ENCODE peak calls at places on chromosomes 1 and 21, in nine cellular contexts. O is body of pancreas, G is heart left ventricle, Z is left lung, S is adrenal gland, B is GM12878, K is left ventricle myocardium inferior, A is tibial nerve, H is pancreas. L is an unnamed sample. For H3K4me1, the result is how much of the 10 kb centered on the place peaks cover.

GRCh38 chr21:39373634-39374033 is 24.7 kb upstream of the HMGN1 start:
- DNase-seq in O (no peak), A (no peak), K (no peak), Z (no peak), H (no peak), B (no peak), G (no peak), S (peak), L (no peak)

GRCh38 chr1:74463301-74463988 is 49.0 kb downstream of the LRRC53 start:
- DNase-seq in H (no peak), O (no peak), K (no peak), A (no peak), G (no peak), S (no peak), B (peak), Z (no peak), L (no peak)

GRCh38 chr1:10793129-10793651 is 3.3 kb downstream of the CASZ1 start:
- DNase-seq in A (no peak), G (no peak), B (no peak), H (no peak), S (no peak), Z (no peak), O (no peak), K (no peak), L (no peak)

GRCh38 chr1:232123775-232124659 is 497.4 kb downstream of the DISC1 start:
- DNase-seq in S (no peak), G (no peak), A (no peak), K (no peak), O (no peak), B (no peak), H (no peak), Z (no peak), L (no peak)

GRCh38 chr1:212640223-212640885 is 31.8 kb downstream of the ATF3 start:
- DNase-seq in A (no peak), O (no peak), K (no peak), Z (no peak), B (no peak), G (no peak), S (no peak), H (no peak), L (no peak)

GRCh38 chr1:29120955-29121485 is 2.7 kb downstream of the TMEM200B start:
- DNase-seq in H (peak), B (no peak), K (peak), G (no peak), Z (peak), O (no peak), S (no peak), A (no peak), L (peak)

GRCh38 chr1:89809556-89809955 is 11.3 kb upstream of the LRRC8D start:
- DNase-seq in B (no peak), G (no peak), H (no peak), O (no peak), Z (no peak), S (no peak), A (no peak), K (no peak), L (peak)

GRCh38 chr1:10564063-10564462 is 89.3 kb downstream of the PEX14 start:
- DNase-seq in K (no peak), G (no peak), Z (no peak), A (no peak), O (no peak), H (no peak), S (no peak), B (no peak), L (no peak)

GRCh38 chr1:25065246-25066238 is 135.5 kb upstream of the RUNX3 start:
- DNase-seq in B (no peak), A (no peak), O (no peak), Z (no peak), S (no peak), K (no peak), G (no peak), H (peak), L (no peak)

GRCh38 chr1:90810006-90810405 is 92.9 kb upstream of the BARHL2 start:
- DNase-seq in B (no peak), S (no peak), G (no peak), O (no peak), K (no peak), Z (no peak), H (no peak), A (no peak), L (no peak)

GRCh38 chr1:39576016-39576657 is 453 bp downstream of the PABPC4 start:
- DNase-seq in H (peak), S (peak), Z (peak), K (peak), B (no peak), O (peak), A (no peak), G (no peak), L (no peak)

GRCh38 chr1:6658359-6658758 is 33.7 kb downstream of the THAP3 start:
- DNase-seq in A (no peak), G (no peak), K (no peak), H (no peak), Z (no peak), O (no peak), S (no peak), B (no peak), L (no peak)

GRCh38 chr1:169193191-169193850 is 86.8 kb downstream of the ATP1B1 start:
- DNase-seq in O (peak), G (peak), A (no peak), Z (no peak), S (peak), B (no peak), H (no peak), K (peak), L (peak)

GRCh38 chr21:37792046-37792445 is 124.2 kb downstream of the KCNJ6 start:
- DNase-seq in A (no peak), K (no peak), Z (no peak), H (no peak), B (no peak), G (no peak), O (no peak), S (no peak), L (no peak)

GRCh38 chr1:1291611-1292441 is 11.6 kb downstream of the SCNN1D start:
- DNase-seq in G (no peak), Z (no peak), S (peak), O (peak), A (peak), B (no peak), K (peak), H (peak), L (peak)

GRCh38 chr1:69639159-69639558 is 71.4 kb downstream of the LRRC7 start:
- DNase-seq in G (no peak), K (no peak), S (no peak), B (no peak), A (no peak), Z (no peak), O (no peak), H (no peak), L (no peak)

GRCh38 chr1:154442006-154442740 is 37.0 kb downstream of the IL6R start:
- DNase-seq in O (no peak), Z (no peak), B (no peak), K (no peak), G (peak), H (no peak), A (no peak), S (no peak), L (no peak)

GRCh38 chr1:27862671-27863551 is 9.4 kb upstream of the THEMIS2 start:
- DNase-seq in A (peak), H (peak), G (peak), Z (no peak), B (peak), S (peak), K (peak), O (peak), L (no peak)

GRCh38 chr1:69967245-69967766 is 238.1 kb downstream of the LRRC40 start:
- DNase-seq in H (no peak), O (no peak), A (no peak), S (no peak), G (no peak), K (no peak), Z (peak), B (no peak), L (no peak)

GRCh38 chr1:47918257-47918867 is 78.8 kb downstream of the TRABD2B start:
- DNase-seq in A (no peak), S (peak), H (no peak), G (no peak), O (peak), Z (no peak), B (no peak), K (no peak), L (no peak)

GRCh38 chr1:56074357-56074717 is 505.0 kb downstream of the PLPP3 start:
- DNase-seq in S (no peak), B (no peak), O (peak), A (no peak), Z (no peak), G (no peak), H (no peak), K (no peak), L (no peak)

GRCh38 chr1:232793944-232794343 is 11.3 kb upstream of the MAP10 start:
- DNase-seq in A (no peak), B (no peak), Z (no peak), K (no peak), S (no peak), O (peak), G (no peak), H (no peak), L (no peak)

GRCh38 chr1:201500670-201501120 is 6.2 kb downstream of the CSRP1 start:
- DNase-seq in B (no peak), H (no peak), S (no peak), O (no peak), Z (no peak), A (peak), G (no peak), K (no peak), L (peak)

GRCh38 chr1:51264470-51264869 is 28.4 kb downstream of the RNF11 start:
- DNase-seq in Z (no peak), S (no peak), B (no peak), H (no peak), A (no peak), G (no peak), O (no peak), K (no peak), L (no peak)

GRCh38 chr21:42337276-42337675 is 13.5 kb downstream of the TFF2 start:
- DNase-seq in H (no peak), S (no peak), K (no peak), Z (no peak), O (no peak), A (no peak), B (no peak), G (no peak), L (no peak)

GRCh38 chr1:245837741-245838140 is 669.3 kb downstream of the SMYD3 start:
- DNase-seq in G (no peak), A (no peak), H (no peak), S (no peak), K (no peak), B (no peak), O (no peak), Z (no peak), L (no peak)

GRCh38 chr1:36752891-36753361 is 270.2 kb upstream of the CSF3R start:
- DNase-seq in Z (no peak), G (no peak), A (no peak), B (no peak), O (no peak), H (no peak), K (no peak), S (no peak), L (no peak)

GRCh38 chr1:21935891-21936365 is 1.2 kb downstream of the HSPG2 start:
- DNase-seq in B (no peak), O (peak), H (no peak), G (no peak), A (no peak), K (no peak), S (no peak), Z (no peak), L (no peak)

GRCh38 chr1:150842964-150843363 is 33.4 kb downstream of the ARNT start:
- DNase-seq in Z (no peak), B (no peak), S (no peak), K (no peak), O (no peak), A (no peak), H (no peak), G (no peak), L (no peak)

GRCh38 chr1:150847499-150848060 is 28.8 kb downstream of the ARNT start:
- DNase-seq in G (no peak), B (no peak), K (no peak), O (no peak), H (no peak), A (no peak), Z (no peak), S (no peak), L (no peak)

GRCh38 chr1:150843489-150843888 is 32.9 kb downstream of the ARNT start:
- DNase-seq in B (no peak), K (no peak), G (no peak), Z (no peak), A (no peak), H (no peak), O (no peak), S (no peak), L (no peak)

GRCh38 chr1:150841626-150842025 is 33.6 kb upstream of the CTSK start:
- DNase-seq in A (no peak), H (no peak), O (no peak), Z (no peak), K (no peak), G (no peak), S (no peak), B (no peak), L (no peak)

DNA sequence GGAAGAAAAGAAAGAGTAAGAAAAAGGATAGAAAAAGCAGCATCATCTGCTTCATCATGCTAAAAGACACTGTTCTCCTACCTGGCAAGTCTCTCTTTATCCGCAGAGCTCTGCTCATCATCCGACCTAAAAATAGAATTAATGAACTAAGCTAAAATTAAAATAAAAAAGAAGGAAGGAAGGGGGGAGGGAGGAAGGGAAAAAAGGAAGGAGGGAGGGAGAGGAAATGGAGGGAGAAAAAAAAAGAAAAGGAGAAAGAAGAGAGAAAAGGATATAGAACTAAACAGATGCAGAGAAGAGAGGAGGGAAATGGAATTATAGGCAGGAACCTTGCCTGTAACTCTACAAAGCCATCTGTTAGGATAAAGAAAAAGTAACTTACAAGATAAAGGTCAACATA is 34.1 kb downstream of the ARNT start:
- DNase-seq in O (no peak), G (no peak), K (no peak), Z (no peak), A (no peak), H (no peak), S (no peak), B (no peak), L (no peak)
- H3K27ac ChIP-seq in O (no peak), G (no peak), K (peak), Z (peak), A (no peak), H (no peak), S (no peak), B (no peak), L (no peak)

GRCh38 chr1:155526356-155526755 is 36.2 kb downstream of the ASH1L start:
- DNase-seq in A (no peak), H (no peak), Z (no peak), O (no peak), B (no peak), K (no peak), S (no peak), G (no peak), L (no peak)
- H3K4me1 ChIP-seq in A (under half), H (under half), Z (under half), O (under half), B (under half), K (half or more), S (under half), G (under half), L (under half)

GRCh38 chr1:107048255-107048654 is 8.2 kb upstream of the PRMT6 start:
- DNase-seq in G (no peak), A (no peak), B (no peak), S (no peak), H (no peak), O (no peak), Z (no peak), K (no peak), L (no peak)

GRCh38 chr1:107051266-107051665 is 5.2 kb upstream of the PRMT6 start:
- DNase-seq in Z (no peak), A (no peak), K (no peak), B (no peak), H (no peak), G (no peak), S (no peak), O (no peak), L (no peak)

GRCh38 chr1:107047602-107048001 is 8.9 kb upstream of the PRMT6 start:
- DNase-seq in B (no peak), K (no peak), H (no peak), G (no peak), O (no peak), A (no peak), S (no peak), Z (no peak), L (no peak)
- TF ChIP-seq CTCF in B (no peak), K (no peak), H (no peak), G (no peak), O (no peak), A (no peak), S (no peak), Z (no peak), L (no peak)

DNA sequence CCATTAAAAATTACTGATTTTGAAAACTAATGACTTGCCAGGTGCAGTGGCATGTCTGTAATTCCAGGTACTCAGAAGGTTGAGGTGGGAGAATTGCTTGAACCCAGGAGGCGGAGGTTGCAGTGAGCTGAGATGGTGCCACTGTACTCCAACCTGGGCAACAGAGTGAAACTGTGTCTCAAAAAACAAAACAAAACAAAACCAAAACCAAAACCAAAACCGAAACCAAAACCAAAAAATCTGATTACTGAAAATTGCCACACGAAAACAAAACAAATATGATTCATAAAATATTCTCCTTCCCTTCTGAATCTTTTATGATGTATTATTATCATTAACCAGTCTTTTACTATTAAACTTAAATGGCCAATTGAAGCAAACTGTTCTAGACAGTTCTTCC is 74.1 kb downstream of the SERINC2 start:
- DNase-seq in G (no peak), B (no peak), Z (no peak), S (no peak), A (no peak), K (no peak), O (no peak), H (no peak), L (no peak)
- H3K27ac ChIP-seq in G (no peak), B (no peak), Z (no peak), S (no peak), A (no peak), K (no peak), O (no peak), H (no peak), L (no peak)

GRCh38 chr1:234610061-234610581 is at the start of gene IRF2BP2:
- DNase-seq in B (no peak), K (peak), H (peak), S (peak), G (peak), Z (peak), A (peak), O (peak), L (peak)
- H3K4me1 ChIP-seq in B (under half), K (half or more), H (under half), S (under half), G (under half), Z (under half), A (under half), O (under half), L (under half)

GRCh38 chr1:114488739-114489138 is 22.3 kb downstream of the TRIM33 start:
- DNase-seq in Z (no peak), G (no peak), S (no peak), O (no peak), A (no peak), K (no peak), B (no peak), H (no peak), L (no peak)

GRCh38 chr1:114496091-114496490 is 14.9 kb downstream of the TRIM33 start:
- DNase-seq in B (no peak), K (no peak), S (no peak), G (no peak), Z (no peak), O (no peak), H (no peak), A (no peak), L (no peak)

GRCh38 chr1:114490235-114490634 is 20.8 kb downstream of the TRIM33 start:
- DNase-seq in Z (no peak), O (no peak), S (no peak), G (no peak), H (no peak), A (no peak), K (no peak), B (no peak), L (no peak)

GRCh38 chr1:114492978-114493377 is 18.0 kb downstream of the TRIM33 start:
- DNase-seq in A (no peak), O (no peak), Z (no peak), G (no peak), K (no peak), B (no peak), S (no peak), H (no peak), L (no peak)
- TF ChIP-seq CTCF in A (no peak), O (no peak), Z (no peak), G (no peak), K (no peak), B (no peak), S (no peak), H (no peak), L (no peak)

DNA sequence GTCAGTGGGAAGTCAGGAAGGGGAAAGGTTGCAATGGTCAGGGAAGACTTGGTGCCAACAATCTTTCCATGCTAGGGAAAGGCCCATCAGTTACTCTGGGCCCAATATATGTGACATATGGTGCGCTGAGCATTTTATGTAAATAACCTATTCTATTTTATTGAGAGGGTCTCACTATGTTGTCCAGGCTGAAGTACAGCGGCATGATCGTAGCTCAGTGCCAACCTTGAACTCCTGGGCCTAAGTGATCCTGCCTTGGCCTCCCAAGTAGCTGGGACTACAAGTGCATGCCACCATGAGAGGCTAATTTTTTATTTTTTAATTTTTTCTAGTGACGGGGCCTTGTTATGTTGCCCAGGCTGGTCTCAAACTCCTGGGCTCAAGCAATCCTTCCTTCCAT is 6.8 kb downstream of the UQCRH start:
- DNase-seq in A (no peak), B (no peak), H (no peak), Z (no peak), G (no peak), K (no peak), S (no peak), O (no peak), L (no peak)
- H3K27ac ChIP-seq in A (no peak), B (no peak), H (no peak), Z (no peak), G (no peak), K (no peak), S (no peak), O (no peak), L (no peak)

GRCh38 chr1:85330206-85330605 is 53.8 kb upstream of the BCL10 start:
- DNase-seq in S (no peak), O (no peak), A (no peak), H (no peak), K (no peak), Z (no peak), B (no peak), G (no peak), L (no peak)
- H3K4me1 ChIP-seq in S (under half), O (under half), A (under half), H (under half), K (under half), Z (under half), B (under half), G (under half), L (under half)

L was measured in uterus.